ENCODE peak calls at places on chromosome 3, in four cellular contexts. Y is tibial nerve, B is upper lobe of left lung, S is stomach. E is an unnamed sample.
A peak's percentile ranks its signal among the peaks of the same experiment; 100 is the strongest.

GRCh38 chr3:11544413-11545181 is 99.1 kb downstream of the VGLL4 start:
- DNase-seq in Y (peak; percentile 12), S (peak; percentile 44), B (peak; percentile 68), E (no peak)

GRCh38 chr3:189685854-189686253 is 54.7 kb downstream of the TP63 start:
- DNase-seq in S (no peak), Y (no peak), B (no peak), E (no peak)

GRCh38 chr3:104102386-104102785 is 1264.3 kb upstream of the ALCAM start:
- DNase-seq in S (no peak), B (no peak), Y (no peak), E (no peak)

GRCh38 chr3:97658670-97659285 is 105.8 kb upstream of the ARL6 start:
- DNase-seq in Y (no peak), B (no peak), S (no peak), E (no peak)

GRCh38 chr3:109818081-109818480 is 480.7 kb upstream of the DPPA4 start:
- DNase-seq in B (no peak), S (no peak), Y (no peak), E (no peak)

GRCh38 chr3:143814358-143814968 is 33.8 kb downstream of the SLC9A9 start:
- DNase-seq in Y (no peak), B (no peak), S (no peak), E (no peak)

GRCh38 chr3:9071982-9072666 is 108.9 kb upstream of the RAD18 start:
- DNase-seq in Y (no peak), S (no peak), B (peak; percentile 32), E (no peak)

GRCh38 chr3:159922861-159923312 is 65.7 kb upstream of the IL12A start:
- DNase-seq in Y (no peak), B (no peak), S (no peak), E (no peak)

GRCh38 chr3:141231923-141232861 is 567 bp downstream of the PXYLP1 start:
- DNase-seq in B (peak; percentile 89), Y (no peak), S (peak; percentile 66), E (peak; percentile 76)

GRCh38 chr3:125916376-125916978 is 52.5 kb upstream of the ROPN1B start:
- DNase-seq in S (peak; percentile 99), B (peak; percentile 99), Y (peak; percentile 98), E (no peak)

GRCh38 chr3:114880078-114880477 is 267.0 kb downstream of the ZBTB20 start:
- DNase-seq in S (peak; percentile 29), B (no peak), Y (no peak), E (no peak)

GRCh38 chr3:15387171-15387581 is 40.2 kb downstream of the METTL6 start:
- DNase-seq in Y (no peak), B (no peak), S (no peak), E (no peak)

GRCh38 chr3:154427685-154428291 is 2.2 kb downstream of the GPR149 start:
- DNase-seq in B (peak; percentile 52), Y (no peak), S (no peak), E (no peak)

GRCh38 chr3:141308588-141309218 is 59.6 kb upstream of the ZBTB38 start:
- DNase-seq in S (peak; percentile 65), B (no peak), Y (no peak), E (no peak)

GRCh38 chr3:132311860-132312259 is 5.3 kb upstream of the ACP3 start:
- DNase-seq in B (no peak), Y (no peak), S (no peak), E (no peak)

GRCh38 chr3:55441499-55441898 is 45.6 kb downstream of the WNT5A start:
- DNase-seq in B (no peak), Y (no peak), S (no peak), E (no peak)

GRCh38 chr3:68931406-68932149 is 769 bp downstream of the TAFA4 start:
- DNase-seq in S (no peak), Y (no peak), B (peak; percentile 32), E (no peak)

GRCh38 chr3:41117398-41117870 is 81.9 kb upstream of the CTNNB1 start:
- DNase-seq in Y (peak; percentile 78), B (peak; percentile 91), S (peak; percentile 86), E (peak; percentile 90)

GRCh38 chr3:129587061-129587460 is 19.4 kb downstream of the PLXND1 start:
- DNase-seq in Y (peak; percentile 42), B (no peak), S (no peak), E (no peak)

GRCh38 chr3:4821975-4822374 is 157.3 kb upstream of the BHLHE40 start:
- DNase-seq in S (peak; percentile 43), B (peak; percentile 24), Y (no peak), E (no peak)

GRCh38 chr3:197878427-197878826 is 71.6 kb upstream of the RPL35A start:
- DNase-seq in S (no peak), B (no peak), Y (no peak), E (no peak)

GRCh38 chr3:33439421-33440327 is 531 bp downstream of the UBP1 start:
- DNase-seq in Y (peak; percentile 23), S (peak; percentile 56), B (no peak), E (peak; percentile 84)

GRCh38 chr3:14124615-14125192 is at the start of the genes CHCHD4 and TMEM43:
- DNase-seq in S (peak; percentile 99), Y (peak; percentile 95), B (peak; percentile 97), E (peak; percentile 100)
- TF ChIP-seq EP300 in S (no peak), Y (peak; percentile 91), B (peak; percentile 33), E (no peak)

GRCh38 chr3:65285956-65286355 is 598.2 kb upstream of the ADAMTS9 start:
- DNase-seq in S (no peak), B (no peak), Y (no peak), E (no peak)

GRCh38 chr3:65279225-65279624 is 591.4 kb upstream of the ADAMTS9 start:
- DNase-seq in S (no peak), B (no peak), Y (no peak), E (no peak)

GRCh38 chr3:65288781-65289180 is 601.0 kb upstream of the ADAMTS9 start:
- DNase-seq in S (no peak), Y (no peak), B (no peak), E (no peak)

GRCh38 chr3:65284971-65285370 is 597.2 kb upstream of the ADAMTS9 start:
- DNase-seq in B (no peak), Y (no peak), S (no peak), E (no peak)
- TF ChIP-seq EP300 in B (no peak), Y (no peak), S (no peak), E (no peak)

GRCh38 chr3:106206165-106206564 is 337.4 kb upstream of the CBLB start:
- DNase-seq in B (no peak), S (no peak), Y (no peak), E (no peak)
- TF ChIP-seq EP300 in B (no peak), S (no peak), Y (no peak), E (no peak)

GRCh38 chr3:156311930-156312329 is 191.6 kb downstream of the KCNAB1 start:
- DNase-seq in B (no peak), S (no peak), Y (no peak), E (no peak)

GRCh38 chr3:156305672-156306071 is 185.3 kb downstream of the KCNAB1 start:
- DNase-seq in S (no peak), B (no peak), Y (no peak), E (no peak)

GRCh38 chr3:156307704-156308103 is 187.3 kb downstream of the KCNAB1 start:
- DNase-seq in S (peak; percentile 88), Y (peak; percentile 41), B (no peak), E (no peak)

DNA sequence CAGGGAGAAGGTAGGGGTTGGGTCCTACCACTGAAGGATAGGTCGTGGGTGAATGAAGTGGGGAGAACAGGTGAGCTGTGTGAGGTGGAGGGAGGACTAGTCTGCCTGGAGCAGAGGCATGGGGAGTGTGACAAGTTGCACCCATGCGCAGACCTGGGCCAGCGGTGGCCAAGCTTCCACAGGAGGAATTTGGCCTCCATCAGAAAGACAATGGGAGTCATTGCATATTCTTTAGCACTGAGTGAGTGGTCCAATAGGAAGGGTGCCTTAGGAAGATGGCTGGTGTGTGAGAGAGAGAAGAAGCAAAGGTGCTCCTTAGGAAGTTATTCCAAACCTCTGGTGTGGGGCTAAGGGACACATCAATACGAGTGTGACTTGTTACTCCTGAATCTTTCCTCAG is 191.1 kb downstream of the KCNAB1 start:
- DNase-seq in Y (no peak), S (no peak), B (no peak), E (no peak)
- TF ChIP-seq EP300 in Y (no peak), S (no peak), B (no peak), E (no peak)

DNA sequence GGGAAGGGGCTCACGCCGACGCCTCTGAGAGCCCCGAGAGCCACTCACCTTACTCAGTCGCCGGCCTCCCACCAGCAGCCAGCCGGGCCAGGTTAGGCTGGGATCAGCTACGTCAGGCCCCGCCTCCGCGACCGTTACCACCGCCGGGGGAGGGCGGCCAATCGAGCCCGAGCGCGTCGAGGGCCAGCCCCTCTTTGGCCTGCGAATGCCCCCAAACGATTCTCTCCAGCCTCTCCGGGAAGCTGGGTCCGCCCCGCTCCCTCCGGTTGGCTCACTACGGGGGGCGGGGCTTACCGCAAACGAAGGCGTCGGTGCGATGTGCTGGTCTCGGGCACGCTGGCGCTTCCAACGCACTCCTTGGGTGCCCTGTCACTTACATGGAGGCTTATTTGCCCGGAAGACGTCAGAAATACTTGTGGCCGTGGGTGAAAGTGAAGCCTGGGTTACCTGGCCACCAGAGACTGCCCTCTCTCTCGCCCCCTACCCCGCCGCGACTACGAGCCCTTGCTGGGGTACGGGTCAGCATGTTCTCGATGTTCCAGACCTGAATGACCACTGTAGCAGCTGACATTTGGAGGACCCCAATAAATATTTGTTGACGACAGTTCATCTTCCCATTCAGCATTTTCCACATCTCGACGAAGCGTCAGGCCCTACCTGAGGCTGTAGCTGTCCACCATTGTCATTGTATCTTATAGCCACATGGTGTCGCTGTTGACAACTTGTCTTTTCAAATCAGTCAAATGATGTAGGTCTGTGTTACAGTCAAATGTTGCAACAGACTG is at the start of gene CEP70:
- DNase-seq in B (peak; percentile 97), S (peak; percentile 95), Y (peak; percentile 84), E (peak; percentile 96)
- TF ChIP-seq EP300 in B (peak; percentile 75), S (no peak), Y (peak; percentile 91), E (no peak)

DNA sequence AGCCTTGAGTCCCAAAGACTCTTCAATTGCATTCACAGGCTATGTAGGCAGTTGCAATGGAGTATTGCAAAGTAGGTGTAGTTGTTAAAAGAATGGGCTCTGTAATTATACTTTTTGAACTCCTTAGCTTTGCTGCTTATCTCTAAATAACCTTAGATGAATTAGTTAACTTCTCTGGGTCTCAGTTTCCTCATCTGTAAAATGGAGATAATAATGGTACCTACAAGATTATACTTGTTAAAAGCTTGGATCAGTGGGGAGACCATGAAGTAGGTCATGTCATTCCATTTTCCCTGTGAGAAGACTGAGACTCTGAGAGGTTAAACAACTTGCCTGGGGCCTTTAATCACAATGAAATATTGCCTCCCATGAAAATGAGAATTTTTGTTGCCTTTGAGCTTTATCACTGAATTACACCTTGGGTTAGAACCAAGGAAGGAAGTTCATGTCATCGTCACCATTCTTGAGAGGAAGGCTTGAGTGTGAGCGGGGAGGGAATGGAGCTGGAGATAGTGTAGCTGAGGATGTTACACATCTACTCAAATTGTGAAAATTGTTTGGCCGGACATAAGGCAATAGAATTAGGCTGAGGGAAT is 38.1 kb downstream of the CTDSPL start:
- DNase-seq in B (no peak), Y (no peak), S (no peak), E (no peak)
- TF ChIP-seq EP300 in B (no peak), Y (no peak), S (no peak), E (no peak)

GRCh38 chr3:70982274-70982673 is 601.3 kb downstream of the FOXP1 start:
- DNase-seq in S (no peak), Y (no peak), B (no peak), E (no peak)
- TF ChIP-seq EP300 in S (no peak), Y (no peak), B (no peak), E (no peak)

E was measured in suprapubic skin.